ENCODE peak calls at places on chromosomes 1 and 21, in six cellular contexts. One of them, this sample, is unnamed.
A peak's percentile ranks its signal among the peaks of the same experiment; 100 is the strongest.

GRCh38 chr1:238690415-238690814 is 696.0 kb upstream of the CHRM3 start:
- ATAC-seq in activated CD8-positive, alpha-beta T cell treated with anti-CD3 and anti-CD28 coated beads for 36 hours: no peak
- ATAC-seq in left ventricle myocardium superior: no peak
- ATAC-seq in Right ventricle myocardium inferior: no peak
- ATAC-seq in upper lobe of right lung: no peak
- ATAC-seq in stimulated activated naive CD8-positive, alpha-beta T cell treated with anti-CD3 and anti-CD28 coated beads, Interleukin-15, Interleukin-2, amounts not matched to agents 100 U/mL and 50 U/mL, for 24 hours: no peak
- ATAC-seq in this sample: no peak

GRCh38 chr1:74673351-74674111 is at the start of gene ERICH3:
- ATAC-seq in stimulated activated naive CD8-positive, alpha-beta T cell treated with anti-CD3 and anti-CD28 coated beads, Interleukin-15, Interleukin-2, amounts not matched to agents 100 U/mL and 50 U/mL, for 24 hours: no peak
- ATAC-seq in Right ventricle myocardium inferior: no peak
- ATAC-seq in upper lobe of right lung: peak; percentile 47
- ATAC-seq in left ventricle myocardium superior: no peak
- ATAC-seq in activated CD8-positive, alpha-beta T cell treated with anti-CD3 and anti-CD28 coated beads for 36 hours: no peak
- ATAC-seq in this sample: no peak

GRCh38 chr1:116170901-116171589 is 59.8 kb downstream of the MAB21L3 start:
- ATAC-seq in upper lobe of right lung: no peak
- ATAC-seq in Right ventricle myocardium inferior: no peak
- ATAC-seq in stimulated activated naive CD8-positive, alpha-beta T cell treated with anti-CD3 and anti-CD28 coated beads, Interleukin-15, Interleukin-2, amounts not matched to agents 100 U/mL and 50 U/mL, for 24 hours: no peak
- ATAC-seq in activated CD8-positive, alpha-beta T cell treated with anti-CD3 and anti-CD28 coated beads for 36 hours: no peak
- ATAC-seq in left ventricle myocardium superior: no peak
- ATAC-seq in this sample: no peak

GRCh38 chr21:45560106-45561021 is 18.1 kb upstream of the SLC19A1 start:
- ATAC-seq in activated CD8-positive, alpha-beta T cell treated with anti-CD3 and anti-CD28 coated beads for 36 hours: no peak
- ATAC-seq in Right ventricle myocardium inferior: no peak
- ATAC-seq in left ventricle myocardium superior: no peak
- ATAC-seq in upper lobe of right lung: no peak
- ATAC-seq in stimulated activated naive CD8-positive, alpha-beta T cell treated with anti-CD3 and anti-CD28 coated beads, Interleukin-15, Interleukin-2, amounts not matched to agents 100 U/mL and 50 U/mL, for 24 hours: no peak
- ATAC-seq in this sample: no peak

GRCh38 chr1:110927484-110928075 is 36.1 kb downstream of the LRIF1 start:
- ATAC-seq in activated CD8-positive, alpha-beta T cell treated with anti-CD3 and anti-CD28 coated beads for 36 hours: no peak
- ATAC-seq in stimulated activated naive CD8-positive, alpha-beta T cell treated with anti-CD3 and anti-CD28 coated beads, Interleukin-15, Interleukin-2, amounts not matched to agents 100 U/mL and 50 U/mL, for 24 hours: no peak
- ATAC-seq in upper lobe of right lung: no peak
- ATAC-seq in left ventricle myocardium superior: no peak
- ATAC-seq in Right ventricle myocardium inferior: no peak
- ATAC-seq in this sample: no peak

GRCh38 chr1:19396280-19396679 is 84.2 kb downstream of the SLC66A1 start:
- ATAC-seq in Right ventricle myocardium inferior: no peak
- ATAC-seq in left ventricle myocardium superior: no peak
- ATAC-seq in activated CD8-positive, alpha-beta T cell treated with anti-CD3 and anti-CD28 coated beads for 36 hours: no peak
- ATAC-seq in upper lobe of right lung: no peak
- ATAC-seq in stimulated activated naive CD8-positive, alpha-beta T cell treated with anti-CD3 and anti-CD28 coated beads, Interleukin-15, Interleukin-2, amounts not matched to agents 100 U/mL and 50 U/mL, for 24 hours: no peak
- ATAC-seq in this sample: no peak

GRCh38 chr1:41805771-41806471 is 112.8 kb downstream of the HIVEP3 start:
- ATAC-seq in upper lobe of right lung: no peak
- ATAC-seq in activated CD8-positive, alpha-beta T cell treated with anti-CD3 and anti-CD28 coated beads for 36 hours: peak; percentile 69
- ATAC-seq in Right ventricle myocardium inferior: no peak
- ATAC-seq in stimulated activated naive CD8-positive, alpha-beta T cell treated with anti-CD3 and anti-CD28 coated beads, Interleukin-15, Interleukin-2, amounts not matched to agents 100 U/mL and 50 U/mL, for 24 hours: peak; percentile 77
- ATAC-seq in left ventricle myocardium superior: no peak
- ATAC-seq in this sample: no peak

GRCh38 chr1:231058416-231059109 is 18.5 kb upstream of the FAM89A start:
- ATAC-seq in activated CD8-positive, alpha-beta T cell treated with anti-CD3 and anti-CD28 coated beads for 36 hours: no peak
- ATAC-seq in stimulated activated naive CD8-positive, alpha-beta T cell treated with anti-CD3 and anti-CD28 coated beads, Interleukin-15, Interleukin-2, amounts not matched to agents 100 U/mL and 50 U/mL, for 24 hours: no peak
- ATAC-seq in upper lobe of right lung: no peak
- ATAC-seq in Right ventricle myocardium inferior: no peak
- ATAC-seq in left ventricle myocardium superior: no peak
- ATAC-seq in this sample: no peak